ENCODE peak calls at places on chromosomes 2 and 18, in eight cellular contexts. H is uterus; P is lung; N is OCI-LY7; E is adrenal gland; L is CD8-positive, alpha-beta T cell; S is upper lobe of right lung; D is colonic mucosa. U is an unnamed sample.

GRCh38 chr18:36382854-36383253 is 85.3 kb downstream of the FHOD3 start:
- DNase-seq in P (no peak), S (no peak), N (no peak), E (no peak), L (no peak), D (no peak), H (no peak), U (no peak)

GRCh38 chr18:9743200-9744016 is 35.3 kb downstream of the RAB31 start:
- DNase-seq in H (peak; percentile 47), L (no peak), E (peak; percentile 92), N (no peak), S (no peak), D (no peak), P (no peak), U (no peak)

GRCh38 chr2:19120941-19121750 is 237.3 kb downstream of the OSR1 start:
- DNase-seq in H (no peak), E (peak; percentile 14), P (no peak), D (no peak), N (no peak), L (no peak), S (no peak), U (no peak)

GRCh38 chr2:112065966-112066365 is 10.9 kb downstream of the TMEM87B start:
- DNase-seq in H (no peak), E (no peak), D (no peak), S (no peak), P (no peak), L (no peak), N (no peak), U (no peak)

GRCh38 chr2:97861177-97861576 is 134.6 kb downstream of the TMEM131 start:
- DNase-seq in D (no peak), E (no peak), N (no peak), S (no peak), P (no peak), H (no peak), L (no peak), U (no peak)

GRCh38 chr18:48548404-48548771 is 9.6 kb downstream of the CTIF start:
- DNase-seq in L (no peak), E (peak; percentile 65), N (no peak), D (no peak), P (no peak), S (peak; percentile 40), H (no peak), U (no peak)

GRCh38 chr2:170321526-170321925 is 143.6 kb downstream of the MYO3B start:
- DNase-seq in L (no peak), P (no peak), N (no peak), S (no peak), D (no peak), H (no peak), E (no peak), U (no peak)

GRCh38 chr2:9703701-9704221 is 73.0 kb upstream of the YWHAQ start:
- DNase-seq in S (no peak), N (no peak), E (peak; percentile 51), L (no peak), P (peak; percentile 50), H (no peak), D (peak; percentile 31), U (peak; percentile 31)

GRCh38 chr2:191221666-191222065 is 23.5 kb upstream of the MYO1B start:
- DNase-seq in P (no peak), D (no peak), E (no peak), S (no peak), N (no peak), H (no peak), L (no peak), U (no peak)

GRCh38 chr2:18988557-18989232 is 369.7 kb downstream of the OSR1 start:
- DNase-seq in D (no peak), S (no peak), H (no peak), E (no peak), L (no peak), P (no peak), N (no peak), U (no peak)

GRCh38 chr2:197969391-197969893 is 165.0 kb downstream of the PLCL1 start:
- DNase-seq in H (no peak), N (no peak), D (no peak), S (no peak), L (no peak), E (no peak), P (no peak), U (no peak)

GRCh38 chr2:156405586-156405985 is 30.6 kb upstream of the GPD2 start:
- DNase-seq in N (no peak), H (no peak), P (peak; percentile 72), S (peak; percentile 79), D (no peak), E (peak; percentile 36), L (no peak), U (no peak)

GRCh38 chr2:240713071-240713927 is 21.6 kb downstream of the AQP12A start:
- DNase-seq in H (no peak), S (no peak), P (no peak), E (no peak), L (no peak), D (no peak), N (no peak), U (no peak)

GRCh38 chr18:72762505-72763122 is 105.2 kb downstream of the NETO1 start:
- DNase-seq in S (no peak), N (peak; percentile 30), H (no peak), L (no peak), P (no peak), D (no peak), E (no peak), U (no peak)

GRCh38 chr2:64652231-64653173 is 1.2 kb downstream of the SERTAD2 start:
- DNase-seq in E (no peak), N (peak; percentile 50), L (peak; percentile 21), P (no peak), D (peak; percentile 70), S (peak; percentile 77), H (peak; percentile 59), U (peak; percentile 59)

GRCh38 chr2:29841386-29842004 is 79.9 kb downstream of the ALK start:
- DNase-seq in E (peak; percentile 17), N (peak; percentile 32), D (no peak), S (no peak), L (no peak), P (no peak), H (no peak), U (no peak)

GRCh38 chr2:73919596-73920228 is 7.0 kb upstream of the DGUOK start:
- DNase-seq in S (no peak), P (no peak), N (no peak), E (no peak), H (no peak), D (no peak), L (no peak), U (no peak)

GRCh38 chr2:218517434-218518206 is 50.5 kb downstream of the USP37 start:
- DNase-seq in S (no peak), E (no peak), N (no peak), D (no peak), H (no peak), L (no peak), P (no peak), U (no peak)

GRCh38 chr2:70946832-70947442 is 11.2 kb downstream of the ATP6V1B1 start:
- DNase-seq in N (peak; percentile 69), H (peak; percentile 32), E (peak; percentile 40), L (peak; percentile 50), D (peak; percentile 54), P (no peak), S (peak; percentile 18), U (peak; percentile 56)

GRCh38 chr2:39243469-39244123 is at the start of gene CDKL4:
- DNase-seq in L (peak; percentile 47), S (peak; percentile 70), N (no peak), E (no peak), D (peak; percentile 22), H (no peak), P (no peak), U (peak; percentile 18)

DNA sequence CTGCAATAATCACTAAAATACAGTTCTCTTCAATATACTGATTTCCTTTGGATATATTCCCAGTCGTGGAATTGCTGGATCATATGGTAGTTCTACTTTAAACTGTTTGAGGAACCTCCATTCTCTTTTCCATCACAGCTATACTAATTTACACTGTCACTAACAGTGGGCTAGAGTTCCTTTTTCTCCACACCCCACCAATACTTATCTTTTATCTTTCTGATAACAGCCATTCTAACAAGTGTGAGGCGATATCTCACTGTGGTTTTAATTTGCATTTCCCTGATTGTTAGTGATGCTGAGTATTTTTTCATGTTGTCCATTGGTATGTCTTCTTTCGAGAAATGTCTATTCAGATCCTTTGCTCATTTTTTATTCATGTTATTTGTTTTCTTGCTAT is 68.4 kb downstream of the CERKL start:
- DNase-seq in E (no peak), P (no peak), L (no peak), N (no peak), D (no peak), S (no peak), H (no peak), U (no peak)
- H3K4me1 ChIP-seq in E (no peaks in the 10 kb centered on the region), P (no peaks in the 10 kb centered on the region), L (no peaks in the 10 kb centered on the region), N (peaks cover 18% of the 10 kb centered on the region), D (no peaks in the 10 kb centered on the region), S (no peaks in the 10 kb centered on the region), H (no peaks in the 10 kb centered on the region), U (no peaks in the 10 kb centered on the region)

GRCh38 chr2:21165350-21165749 is 41.6 kb downstream of the TDRD15 start:
- DNase-seq in D (no peak), L (no peak), E (no peak), H (no peak), N (peak; percentile 2), P (no peak), S (no peak), U (no peak)
- H3K4me3 ChIP-seq in D (no peak overlapping the region), L (no peak overlapping the region), E (no peak overlapping the region), H (no peak overlapping the region), N (no peak overlapping the region), P (no peak overlapping the region), S (no peak overlapping the region), U (no peak overlapping the region)

DNA sequence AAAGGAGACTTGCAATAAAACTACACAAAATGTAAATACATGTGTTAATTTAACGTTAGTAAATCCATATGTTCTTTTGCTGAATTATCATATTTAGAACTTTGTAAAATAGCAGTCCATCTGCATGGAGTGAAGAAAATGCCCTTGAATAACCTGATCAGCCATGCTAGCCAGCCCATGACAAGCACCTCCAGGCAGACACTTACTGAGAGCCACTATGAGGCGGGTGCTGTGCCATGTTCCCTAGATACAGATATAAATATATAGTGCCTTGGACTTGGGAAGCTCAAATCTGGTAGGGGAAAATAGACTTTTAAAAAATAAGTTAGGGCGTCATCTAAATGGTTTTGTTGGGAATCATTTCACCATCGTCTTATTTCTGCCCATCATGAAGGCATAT is 437.4 kb upstream of the LYPD1 start:
- DNase-seq in E (no peak), L (no peak), S (no peak), P (no peak), N (no peak), H (no peak), D (no peak), U (no peak)
- TF ChIP-seq CTCF in E (no peak), L (no peak), S (no peak), P (no peak), N (no peak), H (no peak), D (no peak), U (no peak)

DNA sequence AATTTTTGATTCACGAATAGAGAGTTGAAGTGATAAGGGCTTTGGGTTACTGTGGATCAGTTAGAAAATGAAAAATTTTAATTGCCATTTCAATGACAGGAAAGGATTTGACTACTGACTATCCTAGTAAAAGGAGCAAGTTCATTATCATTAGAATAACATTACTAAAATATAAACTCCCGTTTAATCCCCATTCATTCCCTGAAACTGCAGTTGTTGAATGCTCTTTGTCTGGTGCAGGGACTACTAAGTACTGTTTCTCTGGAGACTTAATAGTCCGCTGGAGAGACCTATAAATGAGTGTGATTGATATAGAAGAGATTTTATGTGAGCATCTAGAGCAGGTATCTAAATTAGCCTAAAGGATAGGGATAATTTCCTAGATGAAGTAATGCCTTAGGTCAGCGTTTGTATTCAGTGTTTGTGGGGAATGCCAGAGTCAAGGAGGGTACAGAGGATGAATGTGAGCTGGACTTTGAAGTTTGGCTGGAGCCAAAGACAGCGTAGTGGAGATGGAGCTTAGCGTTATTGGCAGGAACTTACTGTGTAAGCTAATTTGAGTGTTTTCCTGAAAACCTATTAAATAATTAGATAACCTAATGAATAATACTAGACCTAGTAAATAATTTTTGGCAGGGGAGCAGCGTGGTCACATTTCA is 4.0 kb downstream of the RNF138 start:
- DNase-seq in D (no peak), E (no peak), S (no peak), N (no peak), L (no peak), H (no peak), P (no peak), U (no peak)
- H3K4me1 ChIP-seq in D (peaks cover 10% of the 10 kb centered on the region), E (peaks cover 30% of the 10 kb centered on the region), S (peaks cover 12% of the 10 kb centered on the region), N (peaks cover 25% of the 10 kb centered on the region), L (peaks cover 56% of the 10 kb centered on the region), H (no peaks in the 10 kb centered on the region), P (peaks cover 4% of the 10 kb centered on the region), U (peaks cover 22% of the 10 kb centered on the region)

U was measured in transverse colon.